ENCODE peak calls at places on chromosomes 3 and 15, in nine cellular contexts. H, F, B, V, Q, K, I, T and W are unnamed samples.

GRCh38 chr3:86814321-86814720 is 176.6 kb downstream of the VGLL3 start:
- DNase-seq in I (no peak), H (peak), B (no peak), Q (no peak), V (no peak), T (no peak), K (no peak), F (no peak), W (no peak)

GRCh38 chr15:56948000-56948765 is 29.7 kb downstream of the TCF12 start:
- DNase-seq in K (no peak), I (no peak), H (no peak), Q (no peak), V (no peak), T (no peak), F (no peak), B (no peak), W (no peak)

GRCh38 chr3:62558549-62559112 is 185.3 kb upstream of the FEZF2 start:
- DNase-seq in F (peak), T (no peak), V (peak), Q (no peak), I (peak), B (peak), H (peak), K (no peak), W (peak)

GRCh38 chr3:171652932-171653331 is 157.4 kb downstream of the PLD1 start:
- DNase-seq in Q (no peak), T (no peak), V (no peak), B (no peak), F (no peak), K (no peak), I (no peak), H (no peak), W (no peak)

GRCh38 chr15:56906766-56907165 is 11.7 kb upstream of the TCF12 start:
- DNase-seq in B (no peak), K (no peak), V (no peak), Q (no peak), H (no peak), I (no peak), F (no peak), T (no peak), W (no peak)

GRCh38 chr3:44712455-44713075 is at the start of gene ZNF502:
- DNase-seq in B (peak), F (peak), Q (peak), H (peak), I (peak), T (peak), V (peak), K (peak), W (no peak)

GRCh38 chr3:171108066-171108465 is 81.5 kb upstream of the SLC2A2 start:
- DNase-seq in B (no peak), V (no peak), K (no peak), I (no peak), T (no peak), H (peak), Q (no peak), F (no peak), W (no peak)

GRCh38 chr15:41935566-41936020 is 36.8 kb downstream of the EHD4 start:
- DNase-seq in Q (no peak), F (no peak), T (no peak), I (no peak), B (no peak), V (no peak), H (no peak), K (no peak), W (no peak)